ENCODE peak calls at places on chromosomes 4 and X, in nine cellular contexts. J, E, H, G, W, S, P, N and F are unnamed samples.

GRCh38 chr4:147548251-147548650 is 67.4 kb downstream of the EDNRA start:
- DNase-seq in J (peak; percentile 38), E (no peak), H (no peak), G (no peak), W (no peak), S (no peak), P (no peak), N (no peak), F (no peak)

GRCh38 chrX:124736553-124737240 is 390.3 kb downstream of the SH2D1A start:
- DNase-seq in J (no peak), E (peak; percentile 10), H (no peak), G (peak; percentile 82), W (peak; percentile 30), S (peak; percentile 36), P (peak; percentile 74), N (peak; percentile 66), F (no peak)

GRCh38 chr4:2846172-2846571 is 2.5 kb downstream of the ADD1 start:
- DNase-seq in J (no peak), E (no peak), H (no peak), G (no peak), W (no peak), S (no peak), P (no peak), N (no peak), F (no peak)

GRCh38 chrX:151753313-151754041 is 18.9 kb downstream of the CNGA2 start:
- DNase-seq in J (peak; percentile 58), E (no peak), H (no peak), G (peak; percentile 7), W (no peak), S (peak; percentile 29), P (peak; percentile 16), N (no peak), F (peak; percentile 56)

GRCh38 chr4:142404191-142404611 is 441.9 kb downstream of the INPP4B start:
- DNase-seq in J (peak; percentile 85), E (no peak), H (no peak), G (no peak), W (no peak), S (peak; percentile 79), P (no peak), N (no peak), F (no peak)

GRCh38 chrX:13215729-13216128 is 104.1 kb downstream of the ATXN3L start:
- DNase-seq in J (peak; percentile 59), E (no peak), H (no peak), G (no peak), W (no peak), S (no peak), P (no peak), N (no peak), F (no peak)

GRCh38 chr4:59612235-59612634 is 1587.9 kb upstream of the ADGRL3 start:
- DNase-seq in J (peak; percentile 78), E (no peak), H (no peak), G (no peak), W (no peak), S (no peak), P (no peak), N (no peak), F (peak; percentile 2)

GRCh38 chr4:20532871-20533870 is 167.1 kb upstream of the PACRGL start:
- DNase-seq in J (peak; percentile 49), E (no peak), H (no peak), G (no peak), W (no peak), S (no peak), P (no peak), N (no peak), F (no peak)

GRCh38 chrX:2351321-2351720 is 149.5 kb downstream of the DHRSX start:
- DNase-seq in J (peak; percentile 97), E (no peak), H (no peak), G (no peak), W (no peak), S (no peak), P (no peak), N (no peak), F (peak; percentile 50)

GRCh38 chr4:184649971-184650855 is 675 bp downstream of the PRIMPOL start:
- DNase-seq in J (peak; percentile 63), E (no peak), H (peak; percentile 6), G (no peak), W (no peak), S (no peak), P (peak; percentile 82), N (no peak), F (no peak)